ENCODE peak calls at places on chromosomes 4 and X, in nine cellular contexts. One of them, this sample, is unnamed.

GRCh38 chr4:128384091-128384520 is 96.5 kb upstream of the PGRMC2 start:
- DNase-seq in AG04450: no peak
- DNase-seq in H1: no peak
- DNase-seq in AG10803: peak
- DNase-seq in thoracic aorta: no peak
- DNase-seq in endodermal cell: no peak
- DNase-seq in foreskin fibroblast: no peak
- DNase-seq in kidney epithelial cell: no peak
- DNase-seq in psoas muscle: no peak
- DNase-seq in this sample: no peak

GRCh38 chr4:88240297-88240714 is 44.1 kb downstream of the PPM1K start:
- DNase-seq in AG10803: no peak
- DNase-seq in foreskin fibroblast: no peak
- DNase-seq in endodermal cell: no peak
- DNase-seq in psoas muscle: peak
- DNase-seq in thoracic aorta: no peak
- DNase-seq in H1: no peak
- DNase-seq in kidney epithelial cell: no peak
- DNase-seq in AG04450: no peak
- DNase-seq in this sample: no peak

GRCh38 chr4:55819634-55820033 is at the start of gene EXOC1L:
- DNase-seq in thoracic aorta: no peak
- DNase-seq in psoas muscle: peak
- DNase-seq in AG04450: no peak
- DNase-seq in endodermal cell: peak
- DNase-seq in foreskin fibroblast: peak
- DNase-seq in AG10803: no peak
- DNase-seq in kidney epithelial cell: no peak
- DNase-seq in H1: peak
- DNase-seq in this sample: no peak

GRCh38 chr4:16026155-16026761 is 57.6 kb downstream of the PROM1 start:
- DNase-seq in foreskin fibroblast: peak
- DNase-seq in psoas muscle: no peak
- DNase-seq in H1: no peak
- DNase-seq in kidney epithelial cell: no peak
- DNase-seq in AG10803: peak
- DNase-seq in endodermal cell: no peak
- DNase-seq in AG04450: peak
- DNase-seq in thoracic aorta: no peak
- DNase-seq in this sample: no peak

GRCh38 chr4:103204114-103204513 is 6.0 kb upstream of the CENPE start:
- DNase-seq in thoracic aorta: no peak
- DNase-seq in kidney epithelial cell: no peak
- DNase-seq in AG04450: no peak
- DNase-seq in psoas muscle: no peak
- DNase-seq in endodermal cell: no peak
- DNase-seq in AG10803: peak
- DNase-seq in foreskin fibroblast: peak
- DNase-seq in H1: no peak
- DNase-seq in this sample: no peak

GRCh38 chr4:107034091-107034698 is 1.9 kb downstream of the DKK2 start:
- DNase-seq in AG04450: no peak
- DNase-seq in endodermal cell: peak
- DNase-seq in AG10803: peak
- DNase-seq in foreskin fibroblast: peak
- DNase-seq in psoas muscle: peak
- DNase-seq in kidney epithelial cell: no peak
- DNase-seq in H1: no peak
- DNase-seq in thoracic aorta: no peak
- DNase-seq in this sample: no peak

GRCh38 chrX:13219990-13220764 is 99.7 kb downstream of the ATXN3L start:
- DNase-seq in AG04450: peak
- DNase-seq in AG10803: peak
- DNase-seq in H1: no peak
- DNase-seq in psoas muscle: no peak
- DNase-seq in endodermal cell: no peak
- DNase-seq in foreskin fibroblast: no peak
- DNase-seq in kidney epithelial cell: no peak
- DNase-seq in thoracic aorta: no peak
- DNase-seq in this sample: no peak

GRCh38 chr4:143186202-143186601 is 1.5 kb downstream of the USP38 start:
- DNase-seq in AG04450: no peak
- DNase-seq in psoas muscle: no peak
- DNase-seq in kidney epithelial cell: no peak
- DNase-seq in foreskin fibroblast: no peak
- DNase-seq in AG10803: peak
- DNase-seq in H1: no peak
- DNase-seq in thoracic aorta: no peak
- DNase-seq in endodermal cell: no peak
- DNase-seq in this sample: no peak

GRCh38 chr4:33512397-33512796 is 2731.9 kb downstream of the ARAP2 start:
- DNase-seq in endodermal cell: no peak
- DNase-seq in AG04450: no peak
- DNase-seq in thoracic aorta: no peak
- DNase-seq in AG10803: no peak
- DNase-seq in foreskin fibroblast: no peak
- DNase-seq in kidney epithelial cell: no peak
- DNase-seq in psoas muscle: no peak
- DNase-seq in H1: no peak
- DNase-seq in this sample: no peak

GRCh38 chrX:34300871-34301270 is 168.8 kb upstream of the FAM47A start:
- DNase-seq in H1: peak
- DNase-seq in AG10803: peak
- DNase-seq in thoracic aorta: no peak
- DNase-seq in kidney epithelial cell: peak
- DNase-seq in endodermal cell: peak
- DNase-seq in psoas muscle: no peak
- DNase-seq in foreskin fibroblast: no peak
- DNase-seq in AG04450: peak
- DNase-seq in this sample: peak

GRCh38 chr4:85807247-85807915 is 332.4 kb downstream of the ARHGAP24 start:
- DNase-seq in kidney epithelial cell: no peak
- DNase-seq in foreskin fibroblast: peak
- DNase-seq in psoas muscle: peak
- DNase-seq in AG04450: no peak
- DNase-seq in endodermal cell: no peak
- DNase-seq in H1: no peak
- DNase-seq in thoracic aorta: peak
- DNase-seq in AG10803: peak
- DNase-seq in this sample: peak

GRCh38 chrX:40012800-40013682 is 84.7 kb downstream of the BCOR start:
- DNase-seq in psoas muscle: peak
- DNase-seq in H1: no peak
- DNase-seq in thoracic aorta: no peak
- DNase-seq in endodermal cell: peak
- DNase-seq in kidney epithelial cell: no peak
- DNase-seq in AG04450: no peak
- DNase-seq in AG10803: peak
- DNase-seq in foreskin fibroblast: peak
- DNase-seq in this sample: no peak

GRCh38 chr4:98448923-98449322 is 187.7 kb downstream of the RAP1GDS1 start:
- DNase-seq in AG04450: no peak
- DNase-seq in H1: no peak
- DNase-seq in kidney epithelial cell: no peak
- DNase-seq in AG10803: no peak
- DNase-seq in endodermal cell: no peak
- DNase-seq in psoas muscle: no peak
- DNase-seq in foreskin fibroblast: no peak
- DNase-seq in thoracic aorta: no peak
- DNase-seq in this sample: peak

GRCh38 chr4:13541720-13542576 is 2.4 kb downstream of the NKX3-2 start:
- DNase-seq in AG10803: no peak
- DNase-seq in AG04450: no peak
- DNase-seq in psoas muscle: no peak
- DNase-seq in H1: no peak
- DNase-seq in endodermal cell: peak
- DNase-seq in kidney epithelial cell: no peak
- DNase-seq in thoracic aorta: no peak
- DNase-seq in foreskin fibroblast: no peak
- DNase-seq in this sample: no peak

GRCh38 chr4:2259036-2259540 is 2.8 kb downstream of the MXD4 start:
- DNase-seq in H1: no peak
- DNase-seq in AG04450: no peak
- DNase-seq in AG10803: no peak
- DNase-seq in foreskin fibroblast: no peak
- DNase-seq in kidney epithelial cell: no peak
- DNase-seq in endodermal cell: peak
- DNase-seq in thoracic aorta: peak
- DNase-seq in psoas muscle: peak
- DNase-seq in this sample: no peak
- H3K4me3 ChIP-seq in H1: no peak
- H3K4me3 ChIP-seq in AG04450: no peak
- H3K4me3 ChIP-seq in AG10803: no peak
- H3K4me3 ChIP-seq in foreskin fibroblast: no peak
- H3K4me3 ChIP-seq in kidney epithelial cell: no peak
- H3K4me3 ChIP-seq in endodermal cell: no peak
- H3K4me3 ChIP-seq in thoracic aorta: peak
- H3K4me3 ChIP-seq in psoas muscle: peak
- H3K4me3 ChIP-seq in this sample: no peak

DNA sequence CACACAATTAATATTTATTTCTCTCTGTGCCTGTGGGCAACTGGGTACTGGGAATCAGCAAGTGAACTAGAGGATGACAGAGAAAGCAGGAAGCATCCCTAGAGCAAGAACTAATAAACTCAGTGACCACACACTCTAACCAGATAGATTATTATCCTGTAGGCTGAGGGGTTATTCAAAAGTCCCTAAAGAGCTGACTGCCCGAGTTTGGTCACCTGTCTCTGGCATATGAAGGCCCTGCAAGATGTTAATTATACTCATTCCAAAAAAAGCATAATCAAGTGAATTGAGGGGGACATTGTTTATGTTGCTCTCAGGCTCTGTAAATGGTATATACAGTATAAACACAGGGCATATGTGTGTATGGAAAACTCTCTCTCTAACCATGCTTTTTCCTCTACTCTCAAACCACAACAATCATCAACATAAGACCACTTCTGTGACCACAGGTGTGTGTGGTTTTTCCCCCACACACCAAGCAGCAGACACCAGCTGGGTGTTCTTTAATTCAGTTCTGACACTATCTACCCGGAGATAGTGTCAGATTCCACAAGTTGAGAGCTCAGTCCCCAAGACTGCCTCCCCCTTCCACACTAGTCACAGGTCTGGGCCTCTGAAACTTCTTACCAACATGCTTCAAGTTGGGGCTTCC is 6.2 kb upstream of the HPSE start:
- DNase-seq in foreskin fibroblast: no peak
- DNase-seq in thoracic aorta: no peak
- DNase-seq in endodermal cell: no peak
- DNase-seq in kidney epithelial cell: no peak
- DNase-seq in psoas muscle: no peak
- DNase-seq in H1: no peak
- DNase-seq in AG04450: no peak
- DNase-seq in AG10803: no peak
- DNase-seq in this sample: no peak
- H3K4me3 ChIP-seq in foreskin fibroblast: no peak
- H3K4me3 ChIP-seq in thoracic aorta: no peak
- H3K4me3 ChIP-seq in endodermal cell: no peak
- H3K4me3 ChIP-seq in kidney epithelial cell: no peak
- H3K4me3 ChIP-seq in psoas muscle: no peak
- H3K4me3 ChIP-seq in H1: no peak
- H3K4me3 ChIP-seq in AG04450: no peak
- H3K4me3 ChIP-seq in AG10803: no peak
- H3K4me3 ChIP-seq in this sample: no peak

GRCh38 chr4:43481526-43481925 is 589.0 kb downstream of the GRXCR1 start:
- DNase-seq in H1: no peak
- DNase-seq in thoracic aorta: no peak
- DNase-seq in AG04450: no peak
- DNase-seq in endodermal cell: no peak
- DNase-seq in psoas muscle: no peak
- DNase-seq in kidney epithelial cell: no peak
- DNase-seq in foreskin fibroblast: no peak
- DNase-seq in AG10803: no peak
- DNase-seq in this sample: no peak

GRCh38 chr4:43485196-43485595 is 592.7 kb downstream of the GRXCR1 start:
- DNase-seq in foreskin fibroblast: no peak
- DNase-seq in endodermal cell: no peak
- DNase-seq in H1: no peak
- DNase-seq in AG10803: no peak
- DNase-seq in thoracic aorta: no peak
- DNase-seq in psoas muscle: no peak
- DNase-seq in AG04450: no peak
- DNase-seq in kidney epithelial cell: no peak
- DNase-seq in this sample: no peak
- H3K4me3 ChIP-seq in foreskin fibroblast: no peak
- H3K4me3 ChIP-seq in endodermal cell: no peak
- H3K4me3 ChIP-seq in H1: no peak
- H3K4me3 ChIP-seq in AG10803: no peak
- H3K4me3 ChIP-seq in thoracic aorta: no peak
- H3K4me3 ChIP-seq in psoas muscle: no peak
- H3K4me3 ChIP-seq in AG04450: no peak
- H3K4me3 ChIP-seq in kidney epithelial cell: no peak
- H3K4me3 ChIP-seq in this sample: no peak

GRCh38 chr4:10001757-10002156 is 19.5 kb downstream of the SLC2A9 start:
- DNase-seq in AG04450: no peak
- DNase-seq in H1: no peak
- DNase-seq in endodermal cell: no peak
- DNase-seq in psoas muscle: no peak
- DNase-seq in kidney epithelial cell: no peak
- DNase-seq in foreskin fibroblast: no peak
- DNase-seq in AG10803: no peak
- DNase-seq in thoracic aorta: no peak
- DNase-seq in this sample: no peak

GRCh38 chr4:10005632-10006031 is 15.7 kb downstream of the SLC2A9 start:
- DNase-seq in H1: no peak
- DNase-seq in foreskin fibroblast: no peak
- DNase-seq in kidney epithelial cell: no peak
- DNase-seq in AG10803: no peak
- DNase-seq in psoas muscle: no peak
- DNase-seq in endodermal cell: no peak
- DNase-seq in thoracic aorta: no peak
- DNase-seq in AG04450: no peak
- DNase-seq in this sample: no peak

GRCh38 chr4:10003666-10004065 is 17.6 kb downstream of the SLC2A9 start:
- DNase-seq in thoracic aorta: no peak
- DNase-seq in H1: no peak
- DNase-seq in kidney epithelial cell: no peak
- DNase-seq in endodermal cell: no peak
- DNase-seq in AG10803: no peak
- DNase-seq in AG04450: no peak
- DNase-seq in psoas muscle: no peak
- DNase-seq in foreskin fibroblast: no peak
- DNase-seq in this sample: no peak

GRCh38 chr4:9999956-10000551 is 21.2 kb downstream of the SLC2A9 start:
- DNase-seq in kidney epithelial cell: no peak
- DNase-seq in endodermal cell: no peak
- DNase-seq in AG10803: peak
- DNase-seq in H1: no peak
- DNase-seq in foreskin fibroblast: no peak
- DNase-seq in psoas muscle: no peak
- DNase-seq in AG04450: no peak
- DNase-seq in thoracic aorta: no peak
- DNase-seq in this sample: no peak

DNA sequence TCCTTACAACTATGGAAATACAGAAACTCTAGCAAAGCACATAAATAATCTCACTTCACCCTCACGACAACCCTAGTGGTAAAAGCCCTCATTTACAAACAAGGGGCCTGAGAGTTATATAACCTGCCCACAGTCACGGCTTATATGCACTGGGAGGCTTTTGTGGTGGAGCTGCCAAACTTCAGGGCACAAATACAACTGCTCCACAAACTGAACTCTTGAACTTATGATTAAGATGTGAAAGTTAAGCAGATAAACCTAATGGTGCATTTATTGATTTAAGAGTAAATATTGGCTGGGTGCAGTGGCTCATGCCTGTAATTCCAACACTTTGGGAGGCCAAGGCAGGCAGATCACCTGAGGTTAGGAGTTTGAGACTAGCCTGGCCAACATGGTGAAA is 19.0 kb downstream of the SLC2A9 start:
- DNase-seq in thoracic aorta: no peak
- DNase-seq in H1: no peak
- DNase-seq in psoas muscle: no peak
- DNase-seq in AG10803: no peak
- DNase-seq in endodermal cell: no peak
- DNase-seq in AG04450: no peak
- DNase-seq in kidney epithelial cell: no peak
- DNase-seq in foreskin fibroblast: no peak
- DNase-seq in this sample: no peak
- H3K4me3 ChIP-seq in thoracic aorta: no peak
- H3K4me3 ChIP-seq in H1: no peak
- H3K4me3 ChIP-seq in psoas muscle: no peak
- H3K4me3 ChIP-seq in AG10803: no peak
- H3K4me3 ChIP-seq in endodermal cell: no peak
- H3K4me3 ChIP-seq in AG04450: no peak
- H3K4me3 ChIP-seq in kidney epithelial cell: no peak
- H3K4me3 ChIP-seq in foreskin fibroblast: no peak
- H3K4me3 ChIP-seq in this sample: no peak